ENCODE peak calls at places on chromosomes 16 and 17, in five cellular contexts. U is cardiac muscle cell; G is left ventricle myocardium inferior; W is spleen; D is naive thymus-derived CD4-positive, alpha-beta T cell. I is an unnamed sample.

GRCh38 chr17:38848939-38849563 is 4.5 kb downstream of the RPL23 start:
- DNase-seq in D (no peak), U (no peak), W (no peak), G (no peak), I (no peak)

GRCh38 chr16:86033971-86034370 is 135.0 kb downstream of the IRF8 start:
- DNase-seq in U (no peak), W (no peak), D (no peak), G (no peak), I (no peak)

GRCh38 chr16:27378871-27379580 is 22.9 kb upstream of the IL21R start:
- DNase-seq in D (peak; percentile 48), U (no peak), W (peak; percentile 71), G (no peak), I (no peak)

GRCh38 chr16:68645494-68646388 is 631 bp downstream of the CDH3 start:
- DNase-seq in D (no peak), U (peak; percentile 87), G (no peak), W (no peak), I (no peak)

GRCh38 chr16:49356728-49357488 is 16.7 kb upstream of the C16orf78 start:
- DNase-seq in W (no peak), U (no peak), G (no peak), D (no peak), I (no peak)

GRCh38 chr16:57601801-57602478 is 26.5 kb upstream of the ADGRG1 start:
- DNase-seq in U (no peak), G (no peak), W (no peak), D (peak; percentile 60), I (no peak)

GRCh38 chr17:17200831-17201230 is 5.3 kb downstream of the PLD6 start:
- DNase-seq in D (no peak), U (no peak), G (no peak), W (no peak), I (no peak)

GRCh38 chr17:28950752-28951427 is 428 bp downstream of the PHF12 start:
- DNase-seq in U (no peak), W (no peak), G (no peak), D (no peak), I (no peak)

GRCh38 chr16:14427371-14427948 is 202.6 kb downstream of the PARN start:
- DNase-seq in G (no peak), U (no peak), W (no peak), D (no peak), I (no peak)

GRCh38 chr17:50318551-50319310 is 27.2 kb upstream of the XYLT2 start:
- DNase-seq in W (peak; percentile 18), U (no peak), D (no peak), G (no peak), I (no peak)

GRCh38 chr17:61366715-61367413 is 32.8 kb upstream of the TBX2 start:
- DNase-seq in D (no peak), U (peak; percentile 96), W (peak; percentile 46), G (peak; percentile 72), I (no peak)

GRCh38 chr17:47295037-47295873 is 28.5 kb upstream of the EFCAB13 start:
- DNase-seq in U (no peak), W (no peak), D (no peak), G (no peak), I (no peak)

GRCh38 chr17:35167666-35168065 is 20.0 kb downstream of the UNC45B start:
- DNase-seq in U (no peak), D (no peak), G (no peak), W (no peak), I (no peak)

GRCh38 chr17:38982858-38983746 is 15.9 kb upstream of the FBXO47 start:
- DNase-seq in G (no peak), W (no peak), U (peak; percentile 79), D (no peak), I (peak; percentile 31)

GRCh38 chr16:70646260-70647241 is at the start of gene IL34:
- DNase-seq in D (no peak), W (peak; percentile 79), U (no peak), G (no peak), I (no peak)

GRCh38 chr17:47980516-47980915 is 9.6 kb downstream of the CDK5RAP3 start:
- DNase-seq in D (no peak), W (no peak), G (no peak), U (no peak), I (no peak)

GRCh38 chr17:79654350-79654959 is 43.6 kb upstream of the RBFOX3 start:
- DNase-seq in W (no peak), G (no peak), U (no peak), D (no peak), I (no peak)

GRCh38 chr17:39684369-39685043 is 3.4 kb downstream of the PGAP3 start:
- DNase-seq in D (no peak), U (no peak), G (no peak), W (peak; percentile 52), I (no peak)

GRCh38 chr16:23908790-23909189 is 73.0 kb downstream of the PRKCB start:
- DNase-seq in G (no peak), U (no peak), D (no peak), W (no peak), I (no peak)

GRCh38 chr17:50560931-50561750 is 626 bp downstream of the CACNA1G start:
- DNase-seq in D (no peak), W (no peak), G (no peak), U (peak; percentile 56), I (no peak)

GRCh38 chr16:11318817-11319216 is 26.4 kb upstream of the RMI2 start:
- DNase-seq in D (no peak), W (no peak), U (no peak), G (no peak), I (no peak)

GRCh38 chr16:27579086-27579980 is 29.4 kb downstream of the KATNIP start:
- DNase-seq in G (no peak), U (no peak), W (no peak), D (no peak), I (no peak)

GRCh38 chr17:17822189-17822978 is 14.4 kb downstream of the SREBF1 start:
- DNase-seq in U (no peak), W (no peak), G (peak; percentile 80), D (no peak), I (no peak)

GRCh38 chr16:67516296-67517177 is 12.1 kb upstream of the RIPOR1 start:
- DNase-seq in W (no peak), U (no peak), D (no peak), G (no peak), I (no peak)

GRCh38 chr17:48728232-48729231 is at the start of gene HOXB13:
- DNase-seq in G (peak; percentile 32), W (no peak), D (no peak), U (peak; percentile 66), I (no peak)

GRCh38 chr16:67447508-67448076 is 16.7 kb downstream of the HSD11B2 start:
- DNase-seq in G (peak; percentile 60), W (no peak), D (peak; percentile 77), U (no peak), I (peak; percentile 45)

GRCh38 chr17:35028531-35029262 is 34.8 kb downstream of the RFFL start:
- DNase-seq in D (no peak), W (no peak), U (no peak), G (no peak), I (no peak)

GRCh38 chr16:71408536-71408935 is 33.3 kb downstream of the TLE7 start:
- DNase-seq in G (no peak), W (no peak), D (no peak), U (no peak), I (no peak)

GRCh38 chr16:7246578-7246977 is 86.1 kb upstream of the RBFOX1 start:
- DNase-seq in W (no peak), U (peak; percentile 82), D (no peak), G (no peak), I (no peak)

GRCh38 chr17:7582401-7583252 is 1.0 kb upstream of the MPDU1 start:
- DNase-seq in W (peak; percentile 90), G (no peak), D (peak; percentile 24), U (no peak), I (no peak)

DNA sequence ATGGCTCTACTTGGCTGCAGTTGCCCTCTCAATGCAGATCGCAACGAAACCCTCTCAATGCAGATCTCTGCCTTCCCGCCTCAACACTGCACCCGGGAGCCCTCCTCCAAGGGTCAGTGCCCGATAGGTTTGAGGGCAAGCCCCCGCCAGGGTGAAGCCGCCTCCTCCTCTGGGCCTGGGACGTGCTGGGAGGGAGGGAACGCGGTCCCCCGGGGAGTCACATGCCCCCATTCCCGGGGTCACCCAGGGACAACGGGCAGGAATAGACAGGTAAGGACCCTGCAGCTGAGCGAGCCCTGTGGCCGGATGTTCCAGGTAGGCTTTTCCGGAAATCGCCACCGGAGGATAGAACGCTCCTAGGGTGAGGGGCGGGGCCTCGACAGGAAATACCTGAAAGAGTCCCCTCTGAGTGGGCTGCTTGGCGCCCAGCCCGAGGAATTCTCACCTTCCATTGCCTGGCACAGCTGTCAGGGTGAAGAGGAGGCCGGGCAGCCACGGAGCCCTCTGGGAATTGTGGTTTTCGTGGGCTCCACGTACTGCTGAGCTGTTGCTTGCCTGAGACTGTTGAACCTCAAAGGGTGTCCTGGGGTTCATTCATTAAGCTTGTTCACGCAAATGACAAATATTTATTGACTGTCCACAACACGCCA is 12.8 kb downstream of the ZNF174 start:
- DNase-seq in W (no peak), D (no peak), G (no peak), U (no peak), I (no peak)
- H3K9me3 ChIP-seq in W (peaks cover 6% of the 10 kb centered on the region), D (peaks cover 75% of the 10 kb centered on the region), G (peaks cover 98% of the 10 kb centered on the region), U (peaks cover 4% of the 10 kb centered on the region), I (peaks cover 15% of the 10 kb centered on the region)

DNA sequence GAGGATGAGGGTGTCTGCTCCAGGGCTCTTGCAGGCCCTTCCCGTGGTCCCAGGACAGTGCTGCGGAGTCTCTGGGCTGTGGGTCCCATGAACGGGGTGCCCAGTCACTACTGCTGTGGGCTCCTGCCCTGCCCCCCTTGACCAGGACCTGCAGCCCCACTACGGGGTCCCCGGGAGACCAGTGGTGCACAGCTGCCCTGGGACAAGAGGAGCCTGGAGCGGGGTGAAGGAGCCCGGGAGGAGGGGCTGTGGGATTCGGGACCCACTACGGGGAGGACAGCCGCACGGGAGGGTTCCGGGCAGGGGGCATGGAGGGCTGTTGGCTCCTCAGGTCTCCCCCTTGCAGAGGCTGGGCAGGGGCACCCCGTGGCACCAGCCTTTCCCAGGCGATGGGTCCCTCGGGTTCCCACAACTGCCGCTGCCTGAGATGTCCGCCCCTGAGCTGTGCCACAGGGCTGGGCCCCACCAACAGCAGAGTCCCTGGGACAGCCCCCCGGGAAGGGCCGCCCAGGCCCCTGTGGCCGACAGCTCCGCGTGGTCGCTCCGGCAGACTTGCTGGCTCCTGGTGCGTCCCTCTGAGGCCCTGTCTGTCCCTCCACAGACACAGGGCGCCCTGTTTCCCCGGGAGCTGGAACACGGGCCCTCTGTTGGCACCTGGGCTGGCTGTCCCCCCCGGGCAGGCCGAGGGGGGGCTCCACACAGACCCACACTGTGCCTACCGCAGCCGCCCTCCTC is 52.1 kb upstream of the GNG13 start:
- DNase-seq in U (no peak), W (no peak), D (no peak), G (no peak), I (no peak)
- H3K9me3 ChIP-seq in U (no peaks in the 10 kb centered on the region), W (no peaks in the 10 kb centered on the region), D (no peaks in the 10 kb centered on the region), G (no peaks in the 10 kb centered on the region), I (no peaks in the 10 kb centered on the region)

DNA sequence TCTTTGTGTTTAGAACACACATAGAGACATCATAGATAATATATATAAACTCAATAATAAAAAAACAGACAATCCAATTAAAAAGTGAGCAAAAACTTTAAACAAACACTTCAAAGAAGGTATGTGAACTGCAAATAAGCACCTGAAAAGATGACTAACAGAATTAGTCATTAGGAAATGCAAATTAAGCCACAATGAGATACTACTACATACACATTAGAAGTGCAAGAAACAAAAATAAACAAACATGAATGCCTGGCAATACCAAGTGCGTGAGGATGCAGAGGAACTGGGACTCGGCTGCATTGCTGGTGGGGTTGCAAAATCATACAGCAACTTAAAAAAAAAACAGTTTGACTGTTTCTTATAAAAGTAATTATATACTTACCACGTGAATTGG is 799.0 kb downstream of the KCNJ2 start:
- DNase-seq in G (no peak), W (no peak), D (no peak), U (no peak), I (no peak)
- H3K9me3 ChIP-seq in G (peaks cover 34% of the 10 kb centered on the region), W (no peaks in the 10 kb centered on the region), D (no peaks in the 10 kb centered on the region), U (no peaks in the 10 kb centered on the region), I (peaks cover 3% of the 10 kb centered on the region)

GRCh38 chr16:64925166-64925565 is 196.7 kb downstream of the CDH11 start:
- DNase-seq in W (no peak), D (no peak), U (no peak), G (no peak), I (no peak)

GRCh38 chr16:64920211-64920610 is 201.7 kb downstream of the CDH11 start:
- DNase-seq in D (no peak), G (no peak), U (no peak), W (no peak), I (no peak)
- H3K9me3 ChIP-seq in D (no peaks in the 10 kb centered on the region), G (no peaks in the 10 kb centered on the region), U (no peaks in the 10 kb centered on the region), W (no peaks in the 10 kb centered on the region), I (no peaks in the 10 kb centered on the region)

I was measured in T-helper 17 cell.